ENCODE peak calls at places on chromosomes 2 and 18, in seven cellular contexts. Y, Q, B, Z, U, R and H are unnamed samples.

GRCh38 chr2:47486858-47487497 is 84.0 kb downstream of the MSH2 start:
- DNase-seq in Y (no peak), Q (no peak), B (no peak), Z (peak), U (no peak), R (peak), H (peak)

GRCh38 chr18:48975817-48976649 is 25.3 kb upstream of the SMAD7 start:
- DNase-seq in Y (peak), Q (peak), B (no peak), Z (peak), U (peak), R (peak), H (peak)

GRCh38 chr18:54233228-54233625 is 8.8 kb upstream of the MBD2 start:
- DNase-seq in Y (no peak), Q (no peak), B (no peak), Z (no peak), U (no peak), R (no peak), H (no peak)

GRCh38 chr18:37521500-37522465 is 43.8 kb downstream of the CELF4 start:
- DNase-seq in Y (no peak), Q (no peak), B (no peak), Z (no peak), U (no peak), R (peak), H (no peak)

GRCh38 chr2:120783371-120783791 is 47.7 kb downstream of the GLI2 start:
- DNase-seq in Y (no peak), Q (no peak), B (no peak), Z (no peak), U (no peak), R (no peak), H (no peak)

GRCh38 chr18:38038242-38038641 is 472.6 kb upstream of the CELF4 start:
- DNase-seq in Y (no peak), Q (no peak), B (no peak), Z (no peak), U (no peak), R (no peak), H (no peak)

GRCh38 chr18:62663731-62664336 is 51.5 kb upstream of the PHLPP1 start:
- DNase-seq in Y (no peak), Q (no peak), B (peak), Z (no peak), U (no peak), R (no peak), H (peak)

GRCh38 chr18:3530807-3531206 is 80.8 kb downstream of the TGIF1 start:
- DNase-seq in Y (no peak), Q (no peak), B (no peak), Z (no peak), U (no peak), R (no peak), H (no peak)

GRCh38 chr2:45922577-45922988 is 271.1 kb downstream of the PRKCE start:
- DNase-seq in Y (peak), Q (no peak), B (no peak), Z (no peak), U (no peak), R (peak), H (no peak)

GRCh38 chr18:31609886-31610646 is 18.4 kb downstream of the TTR start:
- DNase-seq in Y (no peak), Q (no peak), B (no peak), Z (no peak), U (no peak), R (peak), H (no peak)

GRCh38 chr2:88656690-88657089 is 29.4 kb upstream of the EIF2AK3 start:
- DNase-seq in Y (no peak), Q (no peak), B (no peak), Z (no peak), U (no peak), R (no peak), H (no peak)

GRCh38 chr18:48409591-48410094 is 460 bp upstream of the ZBTB7C start:
- DNase-seq in Y (peak), Q (peak), B (no peak), Z (no peak), U (no peak), R (peak), H (peak)

GRCh38 chr18:13502585-13502984 is 223.8 kb downstream of the FAM210A start:
- DNase-seq in Y (no peak), Q (no peak), B (no peak), Z (no peak), U (no peak), R (no peak), H (no peak)

GRCh38 chr2:180184506-180184905 is 177.4 kb upstream of the CWC22 start:
- DNase-seq in Y (no peak), Q (no peak), B (no peak), Z (no peak), U (no peak), R (no peak), H (no peak)

GRCh38 chr2:138767101-138767500 is 13.1 kb downstream of the NXPH2 start:
- DNase-seq in Y (no peak), Q (no peak), B (no peak), Z (no peak), U (no peak), R (no peak), H (no peak)

GRCh38 chr2:96342085-96342484 is 6.5 kb downstream of the NCAPH start:
- DNase-seq in Y (no peak), Q (no peak), B (no peak), Z (no peak), U (no peak), R (no peak), H (no peak)

GRCh38 chr2:40187054-40187453 is 264.8 kb downstream of the SLC8A1 start:
- DNase-seq in Y (no peak), Q (no peak), B (no peak), Z (no peak), U (no peak), R (no peak), H (no peak)

GRCh38 chr2:120874876-120875275 is 139.2 kb downstream of the GLI2 start:
- DNase-seq in Y (no peak), Q (no peak), B (no peak), Z (no peak), U (no peak), R (no peak), H (no peak)

GRCh38 chr2:88429929-88430328 is 22.6 kb downstream of the FOXI3 start:
- DNase-seq in Y (no peak), Q (no peak), B (no peak), Z (no peak), U (no peak), R (no peak), H (no peak)

GRCh38 chr18:48203961-48204666 is 205.1 kb downstream of the ZBTB7C start:
- DNase-seq in Y (no peak), Q (no peak), B (no peak), Z (no peak), U (no peak), R (no peak), H (no peak)

GRCh38 chr2:118814368-118814767 is 33.1 kb downstream of the EN1 start:
- DNase-seq in Y (no peak), Q (no peak), B (no peak), Z (no peak), U (no peak), R (no peak), H (no peak)
- TF ChIP-seq CTCF in Y (no peak), Q (no peak), B (no peak), Z (no peak), U (no peak), R (no peak), H (no peak)

DNA sequence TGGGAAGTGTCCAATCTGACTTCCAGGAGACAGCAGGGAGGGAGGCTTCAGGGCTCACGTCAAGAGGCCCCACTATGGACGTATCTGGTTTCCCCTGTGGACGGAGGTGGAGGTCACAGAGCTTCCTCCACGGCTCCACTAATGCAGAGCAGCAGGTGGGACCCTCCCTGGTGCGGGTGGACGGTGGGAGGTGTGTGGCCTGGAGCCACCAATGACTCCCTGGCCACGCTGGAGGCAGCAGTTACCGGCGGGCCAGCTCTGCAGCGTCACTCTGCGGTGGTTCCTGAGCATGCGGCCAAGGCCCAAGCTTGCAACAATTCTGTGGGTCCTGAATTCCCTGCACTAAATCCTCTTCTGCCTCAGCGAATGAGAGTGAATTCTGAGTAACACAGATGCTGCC is 9.0 kb downstream of the CRACDL start:
- DNase-seq in Y (peak), Q (no peak), B (no peak), Z (no peak), U (no peak), R (no peak), H (no peak)
- TF ChIP-seq CTCF in Y (no peak), Q (peak), B (no peak), Z (no peak), U (no peak), R (no peak), H (no peak)

GRCh38 chr2:156065912-156066311 is 266.6 kb downstream of the NR4A2 start:
- DNase-seq in Y (no peak), Q (no peak), B (no peak), Z (no peak), U (peak), R (no peak), H (no peak)
- TF ChIP-seq CTCF in Y (no peak), Q (no peak), B (no peak), Z (peak), U (peak), R (no peak), H (peak)

GRCh38 chr2:58358024-58358423 is 116.9 kb upstream of the FANCL start:
- DNase-seq in Y (no peak), Q (no peak), B (no peak), Z (no peak), U (no peak), R (no peak), H (no peak)
- TF ChIP-seq CTCF in Y (no peak), Q (no peak), B (no peak), Z (no peak), U (no peak), R (no peak), H (no peak)

GRCh38 chr2:70767699-70768584 is at the start of gene ADD2:
- DNase-seq in Y (peak), Q (peak), B (no peak), Z (no peak), U (peak), R (peak), H (peak)
- TF ChIP-seq CTCF in Y (no peak), Q (no peak), B (no peak), Z (no peak), U (peak), R (peak), H (peak)

GRCh38 chr2:20095469-20095868 is 44.0 kb upstream of the LAPTM4A start:
- DNase-seq in Y (no peak), Q (no peak), B (no peak), Z (no peak), U (no peak), R (no peak), H (no peak)

GRCh38 chr2:20094955-20095354 is 43.5 kb upstream of the LAPTM4A start:
- DNase-seq in Y (no peak), Q (no peak), B (no peak), Z (no peak), U (no peak), R (no peak), H (no peak)

GRCh38 chr2:20099780-20100179 is 48.4 kb upstream of the LAPTM4A start:
- DNase-seq in Y (no peak), Q (no peak), B (no peak), Z (no peak), U (no peak), R (no peak), H (no peak)

GRCh38 chr2:20100711-20101110 is 49.3 kb upstream of the LAPTM4A start:
- DNase-seq in Y (no peak), Q (no peak), B (no peak), Z (no peak), U (no peak), R (no peak), H (no peak)

GRCh38 chr2:20097889-20098714 is 46.7 kb upstream of the LAPTM4A start:
- DNase-seq in Y (peak), Q (peak), B (peak), Z (peak), U (peak), R (peak), H (peak)
- TF ChIP-seq CTCF in Y (peak), Q (peak), B (peak), Z (peak), U (peak), R (peak), H (peak)

GRCh38 chr18:8049147-8049546 is 482.0 kb downstream of the PTPRM start:
- DNase-seq in Y (no peak), Q (no peak), B (no peak), Z (no peak), U (no peak), R (no peak), H (no peak)

GRCh38 chr18:8050616-8051314 is 483.6 kb downstream of the PTPRM start:
- DNase-seq in Y (no peak), Q (no peak), B (no peak), Z (no peak), U (no peak), R (no peak), H (no peak)

GRCh38 chr18:8051388-8051787 is 484.3 kb downstream of the PTPRM start:
- DNase-seq in Y (no peak), Q (no peak), B (no peak), Z (no peak), U (no peak), R (no peak), H (no peak)

GRCh38 chr18:8056723-8057122 is 489.6 kb downstream of the PTPRM start:
- DNase-seq in Y (no peak), Q (no peak), B (no peak), Z (no peak), U (no peak), R (no peak), H (no peak)

GRCh38 chr18:8052237-8052701 is 485.2 kb downstream of the PTPRM start:
- DNase-seq in Y (no peak), Q (no peak), B (no peak), Z (no peak), U (peak), R (no peak), H (no peak)
- TF ChIP-seq CTCF in Y (no peak), Q (no peak), B (no peak), Z (peak), U (no peak), R (no peak), H (peak)

DNA sequence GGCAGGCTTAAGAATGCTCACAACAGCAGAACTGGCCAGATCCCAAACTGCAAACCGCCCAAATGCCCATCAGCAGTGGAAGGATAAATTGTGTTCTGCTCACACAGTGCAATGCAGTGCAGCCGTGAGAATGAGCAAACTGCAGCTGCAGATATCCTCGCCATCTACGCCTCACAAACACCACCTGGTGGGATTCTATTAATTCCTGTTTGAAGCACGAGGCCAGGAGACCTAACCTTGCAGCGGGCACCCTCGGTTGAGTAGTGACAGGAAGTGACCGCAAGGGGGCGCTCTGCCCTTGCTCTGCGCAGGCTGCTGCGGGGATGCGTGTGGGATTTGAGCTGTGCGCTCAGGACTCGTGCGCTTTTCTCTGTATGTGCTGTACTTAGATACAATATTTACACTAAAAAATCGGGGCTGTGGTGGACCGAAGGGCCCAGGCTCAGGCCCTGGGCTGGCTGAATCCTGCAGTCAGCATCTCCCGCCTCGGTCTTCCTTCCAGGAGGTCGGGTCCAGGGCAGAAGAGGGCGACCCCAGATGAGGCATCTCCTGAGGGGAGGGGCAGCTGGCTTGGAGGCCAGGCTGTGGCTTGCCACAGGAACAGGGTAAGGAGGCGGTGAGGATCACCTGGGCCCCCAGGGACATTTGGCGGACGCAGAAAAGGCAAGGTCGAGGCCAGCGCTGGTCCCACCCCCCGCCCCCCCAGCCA is 19.8 kb upstream of the PDIA6 start:
- DNase-seq in Y (peak), Q (peak), B (peak), Z (peak), U (peak), R (peak), H (peak)
- TF ChIP-seq CTCF in Y (peak), Q (peak), B (peak), Z (peak), U (peak), R (peak), H (peak)